ENCODE peak calls at places on chromosomes 4 and X, in five cellular contexts. One of them, this sample, is unnamed.

GRCh38 chr4:148961526-148961925 is 519.3 kb upstream of the NR3C2 start:
- DNase-seq in GM12878: no peak
- DNase-seq in SK-N-SH: no peak
- DNase-seq in HCT116: no peak
- DNase-seq in HepG2: no peak
- DNase-seq in this sample: no peak

GRCh38 chrX:68570598-68570997 is 71.7 kb downstream of the YIPF6 start:
- DNase-seq in GM12878: no peak
- DNase-seq in HCT116: no peak
- DNase-seq in HepG2: no peak
- DNase-seq in SK-N-SH: no peak
- DNase-seq in this sample: no peak

GRCh38 chrX:94813541-94813940 is 1139.5 kb downstream of the FAM133A start:
- DNase-seq in HepG2: no peak
- DNase-seq in GM12878: no peak
- DNase-seq in SK-N-SH: no peak
- DNase-seq in HCT116: no peak
- DNase-seq in this sample: no peak

GRCh38 chrX:68113837-68114572 is 319.3 kb downstream of the OPHN1 start:
- DNase-seq in SK-N-SH: no peak
- DNase-seq in GM12878: no peak
- DNase-seq in HCT116: no peak
- DNase-seq in HepG2: no peak
- DNase-seq in this sample: no peak

GRCh38 chr4:152668338-152668964 is 11.3 kb downstream of the TMEM154 start:
- DNase-seq in HepG2: no peak
- DNase-seq in SK-N-SH: no peak
- DNase-seq in HCT116: no peak
- DNase-seq in GM12878: no peak
- DNase-seq in this sample: no peak

GRCh38 chr4:2837904-2838496 is 5.6 kb upstream of the ADD1 start:
- DNase-seq in HepG2: no peak
- DNase-seq in HCT116: no peak
- DNase-seq in GM12878: no peak
- DNase-seq in SK-N-SH: peak
- DNase-seq in this sample: no peak

GRCh38 chr4:73912191-73912590 is 43.0 kb downstream of the CXCL1 start:
- DNase-seq in HCT116: no peak
- DNase-seq in HepG2: no peak
- DNase-seq in GM12878: no peak
- DNase-seq in SK-N-SH: no peak
- DNase-seq in this sample: no peak

GRCh38 chr4:126742048-126742447 is 890.7 kb upstream of the INTU start:
- DNase-seq in SK-N-SH: no peak
- DNase-seq in HepG2: no peak
- DNase-seq in HCT116: no peak
- DNase-seq in GM12878: peak
- DNase-seq in this sample: no peak

GRCh38 chrX:16114640-16115039 is 8.7 kb upstream of the GRPR start:
- DNase-seq in HepG2: no peak
- DNase-seq in SK-N-SH: no peak
- DNase-seq in GM12878: no peak
- DNase-seq in HCT116: no peak
- DNase-seq in this sample: no peak

GRCh38 chr4:176791591-176792347 is 953 bp downstream of the VEGFC start:
- DNase-seq in HepG2: no peak
- DNase-seq in SK-N-SH: no peak
- DNase-seq in GM12878: no peak
- DNase-seq in HCT116: no peak
- DNase-seq in this sample: no peak

GRCh38 chr4:77215107-77215506 is 58.1 kb downstream of the CCNG2 start:
- DNase-seq in GM12878: no peak
- DNase-seq in HepG2: no peak
- DNase-seq in HCT116: no peak
- DNase-seq in SK-N-SH: no peak
- DNase-seq in this sample: no peak

GRCh38 chrX:34879876-34880275 is 62.7 kb upstream of the FAM47B start:
- DNase-seq in SK-N-SH: no peak
- DNase-seq in HCT116: no peak
- DNase-seq in GM12878: no peak
- DNase-seq in HepG2: no peak
- DNase-seq in this sample: no peak

GRCh38 chrX:34877451-34877850 is 65.1 kb upstream of the FAM47B start:
- DNase-seq in HepG2: no peak
- DNase-seq in SK-N-SH: no peak
- DNase-seq in GM12878: no peak
- DNase-seq in HCT116: no peak
- DNase-seq in this sample: no peak

GRCh38 chrX:34881671-34882070 is 60.9 kb upstream of the FAM47B start:
- DNase-seq in HCT116: no peak
- DNase-seq in HepG2: no peak
- DNase-seq in GM12878: no peak
- DNase-seq in SK-N-SH: no peak
- DNase-seq in this sample: no peak

GRCh38 chrX:34879361-34879760 is 63.2 kb upstream of the FAM47B start:
- DNase-seq in HCT116: no peak
- DNase-seq in HepG2: no peak
- DNase-seq in GM12878: no peak
- DNase-seq in SK-N-SH: no peak
- DNase-seq in this sample: no peak

GRCh38 chrX:34880656-34881055 is 61.9 kb upstream of the FAM47B start:
- DNase-seq in SK-N-SH: no peak
- DNase-seq in HepG2: no peak
- DNase-seq in GM12878: no peak
- DNase-seq in HCT116: no peak
- DNase-seq in this sample: no peak
- TF ChIP-seq ZBTB33 in SK-N-SH: no peak
- TF ChIP-seq ZBTB33 in HepG2: no peak
- TF ChIP-seq ZBTB33 in GM12878: no peak
- TF ChIP-seq ZBTB33 in HCT116: no peak
- TF ChIP-seq ZBTB33 in this sample: no peak

GRCh38 chr4:102139132-102139573 is 206.1 kb downstream of the SLC39A8 start:
- DNase-seq in GM12878: no peak
- DNase-seq in HCT116: peak
- DNase-seq in HepG2: no peak
- DNase-seq in SK-N-SH: no peak
- DNase-seq in this sample: no peak
- TF ChIP-seq ZBTB33 in GM12878: no peak
- TF ChIP-seq ZBTB33 in HCT116: no peak
- TF ChIP-seq ZBTB33 in HepG2: no peak
- TF ChIP-seq ZBTB33 in SK-N-SH: peak
- TF ChIP-seq ZBTB33 in this sample: no peak

DNA sequence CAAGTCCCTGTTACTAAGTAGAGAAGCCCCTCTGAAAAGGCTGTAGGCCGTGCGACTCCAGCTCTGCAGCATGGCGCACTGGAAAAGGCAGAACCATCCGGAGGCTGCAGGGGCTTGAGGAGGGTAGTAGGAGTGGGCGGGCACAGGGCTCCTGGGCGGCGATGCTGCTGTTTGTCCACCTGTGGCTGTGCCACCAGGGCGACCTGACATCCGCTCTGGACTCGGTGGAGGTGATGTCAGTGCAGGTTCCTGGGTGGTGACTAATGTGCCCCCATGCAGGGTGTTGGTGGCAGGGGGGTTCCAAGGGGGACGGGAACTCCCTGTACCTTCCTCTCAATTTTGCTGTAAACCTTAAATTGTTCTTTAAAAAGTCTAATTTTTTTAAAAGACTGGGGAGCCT is 58.3 kb downstream of the PCGF3 start:
- DNase-seq in HCT116: no peak
- DNase-seq in SK-N-SH: no peak
- DNase-seq in GM12878: no peak
- DNase-seq in HepG2: no peak
- DNase-seq in this sample: no peak
- TF ChIP-seq ZBTB33 in HCT116: no peak
- TF ChIP-seq ZBTB33 in SK-N-SH: no peak
- TF ChIP-seq ZBTB33 in GM12878: no peak
- TF ChIP-seq ZBTB33 in HepG2: no peak
- TF ChIP-seq ZBTB33 in this sample: no peak

DNA sequence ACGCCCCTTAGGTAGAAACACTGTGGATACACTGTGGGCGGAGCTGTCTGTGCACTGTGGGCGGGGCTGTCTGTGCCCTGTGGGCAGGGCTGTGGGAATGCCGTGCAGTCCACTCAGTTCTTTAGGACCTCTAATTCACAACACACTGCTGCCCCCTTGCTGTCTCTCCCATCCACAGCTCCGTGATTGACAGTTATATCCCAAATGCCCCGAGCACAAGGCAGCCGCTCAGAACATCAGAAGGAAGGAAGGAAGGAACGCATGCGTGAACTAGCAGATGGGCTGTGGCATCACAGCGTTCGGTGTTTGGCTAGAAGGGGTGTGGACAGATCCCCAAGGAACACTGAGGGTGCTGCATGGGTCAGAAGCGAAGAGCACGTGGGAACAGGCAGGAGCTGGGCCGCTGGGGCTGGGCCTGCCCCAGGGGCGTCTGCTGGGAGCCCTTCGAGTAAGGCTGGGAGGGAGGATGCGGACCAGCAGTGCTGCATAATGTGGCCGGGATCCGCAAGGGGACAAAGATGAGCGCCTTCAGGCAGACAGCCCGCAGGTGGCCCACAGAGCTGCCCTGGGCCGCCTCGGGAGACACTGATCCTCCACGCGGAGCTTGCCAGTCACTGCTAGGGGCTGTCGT is 29.8 kb downstream of the ACOX3 start:
- DNase-seq in SK-N-SH: peak
- DNase-seq in HCT116: peak
- DNase-seq in HepG2: peak
- DNase-seq in GM12878: no peak
- DNase-seq in this sample: peak
- TF ChIP-seq ZBTB33 in SK-N-SH: no peak
- TF ChIP-seq ZBTB33 in HCT116: no peak
- TF ChIP-seq ZBTB33 in HepG2: peak
- TF ChIP-seq ZBTB33 in GM12878: no peak
- TF ChIP-seq ZBTB33 in this sample: no peak

GRCh38 chr4:6194458-6195195 is 5.7 kb downstream of the JAKMIP1 start:
- DNase-seq in GM12878: no peak
- DNase-seq in SK-N-SH: no peak
- DNase-seq in HCT116: no peak
- DNase-seq in HepG2: no peak
- DNase-seq in this sample: no peak
- TF ChIP-seq ZBTB33 in GM12878: no peak
- TF ChIP-seq ZBTB33 in SK-N-SH: no peak
- TF ChIP-seq ZBTB33 in HCT116: no peak
- TF ChIP-seq ZBTB33 in HepG2: no peak
- TF ChIP-seq ZBTB33 in this sample: no peak

GRCh38 chr4:120918788-120919187 is 3.7 kb downstream of the PRDM5 start:
- DNase-seq in HepG2: no peak
- DNase-seq in HCT116: no peak
- DNase-seq in GM12878: no peak
- DNase-seq in SK-N-SH: no peak
- DNase-seq in this sample: no peak

GRCh38 chr4:120919358-120919757 is 3.2 kb downstream of the PRDM5 start:
- DNase-seq in HepG2: no peak
- DNase-seq in SK-N-SH: no peak
- DNase-seq in GM12878: no peak
- DNase-seq in HCT116: no peak
- DNase-seq in this sample: no peak

GRCh38 chr4:120916937-120917336 is 5.6 kb downstream of the PRDM5 start:
- DNase-seq in HepG2: no peak
- DNase-seq in HCT116: no peak
- DNase-seq in GM12878: no peak
- DNase-seq in SK-N-SH: no peak
- DNase-seq in this sample: no peak

GRCh38 chr4:120918092-120918491 is 4.4 kb downstream of the PRDM5 start:
- DNase-seq in SK-N-SH: peak
- DNase-seq in HCT116: no peak
- DNase-seq in GM12878: no peak
- DNase-seq in HepG2: no peak
- DNase-seq in this sample: no peak

DNA sequence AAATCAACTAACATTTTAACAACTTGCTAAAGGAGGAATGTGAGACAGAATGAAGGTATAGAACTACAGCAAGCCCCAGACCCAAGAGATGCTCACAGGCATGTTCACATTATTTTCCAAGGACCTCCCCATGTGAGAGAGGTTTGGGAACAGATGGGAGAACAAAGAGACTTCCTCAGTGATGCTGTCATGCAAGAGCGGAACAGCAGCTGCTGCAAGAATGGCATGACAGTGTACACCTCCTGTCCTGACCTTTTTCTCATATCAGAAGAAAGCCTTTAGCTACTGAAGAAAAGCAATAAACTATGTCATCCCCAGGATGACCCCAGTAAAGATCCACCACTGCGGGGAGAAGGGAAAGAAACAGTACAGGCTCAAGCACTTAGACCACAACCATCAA is 7.2 kb downstream of the PRDM5 start:
- DNase-seq in GM12878: no peak
- DNase-seq in HepG2: no peak
- DNase-seq in SK-N-SH: no peak
- DNase-seq in HCT116: no peak
- DNase-seq in this sample: no peak
- TF ChIP-seq ZBTB33 in GM12878: no peak
- TF ChIP-seq ZBTB33 in HepG2: no peak
- TF ChIP-seq ZBTB33 in SK-N-SH: no peak
- TF ChIP-seq ZBTB33 in HCT116: no peak
- TF ChIP-seq ZBTB33 in this sample: no peak

DNA sequence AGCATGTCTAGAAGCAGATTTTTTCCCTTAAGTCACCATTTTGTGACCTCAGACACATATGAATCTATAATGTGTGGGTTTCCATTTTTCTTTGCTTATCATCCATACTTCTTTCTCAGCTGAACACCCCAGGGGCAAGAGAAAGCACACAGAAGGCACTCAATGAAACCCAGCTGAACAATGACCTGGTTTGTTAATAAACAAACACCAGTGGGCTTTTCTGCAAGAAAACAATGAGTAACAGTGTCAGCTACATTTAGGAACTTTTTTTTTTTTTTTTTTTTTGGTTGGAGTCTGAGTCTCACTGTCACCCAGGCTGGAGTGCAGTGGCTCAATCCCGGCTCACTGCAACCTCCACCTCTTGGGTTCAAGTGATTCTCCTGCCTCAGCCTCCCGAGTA is 40.7 kb upstream of the KLF3 start:
- DNase-seq in HCT116: no peak
- DNase-seq in SK-N-SH: no peak
- DNase-seq in GM12878: no peak
- DNase-seq in HepG2: no peak
- DNase-seq in this sample: no peak
- TF ChIP-seq ZBTB33 in HCT116: no peak
- TF ChIP-seq ZBTB33 in SK-N-SH: no peak
- TF ChIP-seq ZBTB33 in GM12878: no peak
- TF ChIP-seq ZBTB33 in HepG2: no peak
- TF ChIP-seq ZBTB33 in this sample: no peak

This sample was measured in K562.